ENCODE peak calls at places on chromosome 18, in six cellular contexts. G is A549, S is GM12878, Z is K562, Y is endothelial cell of umbilical vein, A is HepG2. P is an unnamed sample.
A peak's percentile ranks its signal among the peaks of the same experiment; 100 is the strongest.

GRCh38 chr18:47100214-47100831 is 50.0 kb downstream of the HDHD2 start:
- DNase-seq in G (peak; percentile 22), S (no peak), Z (peak; percentile 45), Y (peak; percentile 56), A (peak; percentile 44), P (peak; percentile 41)

GRCh38 chr18:63320690-63321265 is 1.2 kb upstream of the BCL2 start:
- DNase-seq in G (no peak), S (no peak), Z (peak; percentile 32), Y (peak; percentile 40), A (peak; percentile 15), P (peak; percentile 72)

GRCh38 chr18:63949068-63949737 is at the start of gene HMSD:
- DNase-seq in G (peak; percentile 53), S (peak; percentile 57), Z (peak; percentile 13), Y (peak; percentile 17), A (no peak), P (no peak)

GRCh38 chr18:26909599-26910290 is 44.2 kb upstream of the AQP4 start:
- DNase-seq in G (no peak), S (no peak), Z (no peak), Y (no peak), A (peak; percentile 1), P (no peak)

GRCh38 chr18:56542488-56542887 is 95.9 kb downstream of the TXNL1 start:
- DNase-seq in G (no peak), S (no peak), Z (no peak), Y (no peak), A (no peak), P (no peak)

GRCh38 chr18:34801769-34802168 is 91.7 kb downstream of the DTNA start:
- DNase-seq in G (no peak), S (no peak), Z (no peak), Y (no peak), A (no peak), P (no peak)

GRCh38 chr18:76428396-76429261 is 66.4 kb downstream of the ZNF516 start:
- DNase-seq in G (no peak), S (no peak), Z (no peak), Y (no peak), A (no peak), P (no peak)

GRCh38 chr18:27942706-27943105 is 234.2 kb downstream of the CDH2 start:
- DNase-seq in G (no peak), S (no peak), Z (no peak), Y (no peak), A (no peak), P (no peak)

GRCh38 chr18:73826098-73826497 is 321.5 kb downstream of the FBXO15 start:
- DNase-seq in G (no peak), S (no peak), Z (no peak), Y (no peak), A (no peak), P (no peak)

GRCh38 chr18:77063256-77063655 is 69.3 kb downstream of the MBP start:
- DNase-seq in G (no peak), S (peak; percentile 69), Z (no peak), Y (no peak), A (no peak), P (peak; percentile 93)

GRCh38 chr18:13796515-13796914 is 27.4 kb upstream of the MC5R start:
- DNase-seq in G (no peak), S (no peak), Z (no peak), Y (no peak), A (no peak), P (no peak)

GRCh38 chr18:63439334-63439733 is 17.1 kb upstream of the VPS4B start:
- DNase-seq in G (peak; percentile 36), S (no peak), Z (peak; percentile 43), Y (peak; percentile 78), A (peak; percentile 33), P (peak; percentile 76)

GRCh38 chr18:28177828-28178635 is 1.1 kb upstream of the CDH2 start:
- DNase-seq in G (peak; percentile 51), S (no peak), Z (no peak), Y (peak; percentile 46), A (peak; percentile 18), P (no peak)

GRCh38 chr18:39033312-39033711 is 1467.7 kb upstream of the CELF4 start:
- DNase-seq in G (no peak), S (no peak), Z (no peak), Y (no peak), A (no peak), P (no peak)

GRCh38 chr18:76274470-76275289 is 220.4 kb downstream of the ZNF516 start:
- DNase-seq in G (peak; percentile 14), S (no peak), Z (no peak), Y (no peak), A (peak; percentile 17), P (peak; percentile 29)

GRCh38 chr18:13893418-13893760 is 21.9 kb downstream of the MC2R start:
- DNase-seq in G (no peak), S (peak; percentile 63), Z (no peak), Y (no peak), A (no peak), P (peak; percentile 6)

GRCh38 chr18:36297419-36298112 is at the start of gene FHOD3:
- DNase-seq in G (peak; percentile 27), S (no peak), Z (peak; percentile 90), Y (peak; percentile 23), A (no peak), P (no peak)

GRCh38 chr18:63262369-63263335 is 56.9 kb downstream of the BCL2 start:
- DNase-seq in G (no peak), S (no peak), Z (no peak), Y (no peak), A (no peak), P (no peak)

GRCh38 chr18:76922107-76922506 is 99.8 kb downstream of the ZNF236 start:
- DNase-seq in G (peak; percentile 8), S (peak; percentile 26), Z (peak; percentile 19), Y (peak; percentile 66), A (peak; percentile 22), P (peak; percentile 51)

GRCh38 chr18:58496937-58497336 is 132.0 kb downstream of the ALPK2 start:
- DNase-seq in G (peak; percentile 8), S (no peak), Z (no peak), Y (no peak), A (peak; percentile 58), P (no peak)

GRCh38 chr18:7830468-7830867 is 263.4 kb downstream of the PTPRM start:
- DNase-seq in G (no peak), S (peak; percentile 32), Z (no peak), Y (peak; percentile 40), A (no peak), P (peak; percentile 40)

GRCh38 chr18:74674487-74674886 is 76.8 kb downstream of the ZNF407 start:
- DNase-seq in G (no peak), S (no peak), Z (no peak), Y (no peak), A (no peak), P (no peak)

GRCh38 chr18:35991696-35992095 is 19.2 kb downstream of the RMP24 start:
- DNase-seq in G (no peak), S (no peak), Z (no peak), Y (no peak), A (no peak), P (no peak)

GRCh38 chr18:43009666-43010065 is 105.8 kb downstream of the RIT2 start:
- DNase-seq in G (no peak), S (no peak), Z (no peak), Y (no peak), A (no peak), P (no peak)

GRCh38 chr18:35117951-35118411 is 76.8 kb downstream of the MAPRE2 start:
- DNase-seq in G (no peak), S (no peak), Z (no peak), Y (no peak), A (no peak), P (no peak)

GRCh38 chr18:47343291-47343690 is 91.8 kb upstream of the SKOR2 start:
- DNase-seq in G (no peak), S (no peak), Z (no peak), Y (no peak), A (no peak), P (no peak)

GRCh38 chr18:22219568-22220355 is 50.4 kb downstream of the GATA6 start:
- DNase-seq in G (no peak), S (no peak), Z (no peak), Y (no peak), A (no peak), P (no peak)

GRCh38 chr18:32439802-32440201 is 30.9 kb downstream of the GAREM1 start:
- DNase-seq in G (peak; percentile 7), S (no peak), Z (no peak), Y (peak; percentile 9), A (no peak), P (peak; percentile 9)
- TF ChIP-seq CTCF in G (no peak), S (no peak), Z (no peak), Y (peak; percentile 34), A (peak; percentile 35), P (peak; percentile 44)

DNA sequence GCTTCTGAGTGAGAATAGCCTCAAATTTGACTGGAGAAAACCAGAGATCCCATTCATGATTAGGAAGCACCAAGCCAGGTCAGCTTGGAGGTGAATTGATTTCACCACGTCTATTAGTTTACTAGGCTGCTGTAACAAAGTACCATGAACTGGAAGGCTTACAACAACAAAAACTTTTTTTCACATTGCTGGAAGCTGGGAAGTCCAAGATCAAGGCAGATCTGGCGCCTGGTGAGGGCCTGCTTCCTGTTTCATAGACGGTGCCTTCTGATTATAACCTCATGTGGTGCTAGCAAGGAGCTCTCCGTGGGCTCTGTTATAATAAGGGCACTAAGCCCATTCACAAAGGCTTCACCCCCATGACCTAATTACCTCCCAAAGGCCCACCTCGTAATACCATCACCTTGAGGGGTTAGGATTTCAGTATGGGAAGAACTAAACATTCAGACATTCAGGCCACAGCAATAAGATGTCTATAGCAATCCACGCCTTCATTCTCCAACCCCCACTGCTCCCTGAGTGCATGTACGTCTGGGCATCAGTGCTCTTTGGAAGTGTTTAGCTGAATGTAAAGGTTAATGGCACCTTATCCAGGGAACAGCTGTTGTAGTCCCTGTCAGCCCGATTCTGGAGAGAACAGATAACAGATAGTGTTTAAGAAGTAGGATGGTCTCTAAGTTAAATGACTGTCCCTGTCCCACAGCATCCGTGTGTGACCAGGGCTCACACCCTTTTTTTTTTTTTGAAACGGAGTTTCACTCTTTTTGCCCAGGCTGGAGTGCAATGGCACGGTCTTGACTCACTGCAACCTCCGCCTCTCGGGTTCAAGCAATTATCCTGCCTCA is 89.2 kb downstream of the SOCS6 start:
- DNase-seq in G (no peak), S (no peak), Z (peak; percentile 60), Y (no peak), A (peak; percentile 83), P (no peak)
- TF ChIP-seq MYC in G (no peak), S (no peak), Z (no peak), Y (no peak), A (no peak), P (no peak)

GRCh38 chr18:67417864-67418523 is 98.5 kb downstream of the DSEL start:
- DNase-seq in G (peak; percentile 8), S (peak; percentile 5), Z (no peak), Y (peak; percentile 36), A (peak; percentile 23), P (peak; percentile 14)
- H3K4me3 ChIP-seq in G (peak overlapping the region; percentile 50), S (no peak overlapping the region), Z (no peak overlapping the region), Y (no peak overlapping the region), A (peak overlapping the region; percentile 14), P (peak overlapping the region; percentile 21)

GRCh38 chr18:49884465-49884864 is 71.1 kb upstream of the ACAA2 start:
- DNase-seq in G (no peak), S (no peak), Z (no peak), Y (no peak), A (no peak), P (no peak)

GRCh38 chr18:49890041-49890440 is 76.7 kb upstream of the ACAA2 start:
- DNase-seq in G (no peak), S (no peak), Z (no peak), Y (no peak), A (no peak), P (no peak)

GRCh38 chr18:49886891-49887764 is 73.8 kb upstream of the ACAA2 start:
- DNase-seq in G (no peak), S (no peak), Z (no peak), Y (no peak), A (no peak), P (peak; percentile 9)

GRCh38 chr18:49880656-49881055 is 67.3 kb upstream of the ACAA2 start:
- DNase-seq in G (no peak), S (no peak), Z (peak; percentile 14), Y (no peak), A (no peak), P (no peak)

GRCh38 chr18:49884959-49885358 is 71.6 kb upstream of the ACAA2 start:
- DNase-seq in G (no peak), S (no peak), Z (no peak), Y (no peak), A (no peak), P (no peak)
- TF ChIP-seq CTCF in G (no peak), S (no peak), Z (no peak), Y (no peak), A (no peak), P (no peak)